ENCODE peak calls at places on chromosomes 11 and 22, in nine cellular contexts. J is astrocyte of the spinal cord, P is breast epithelium, X is neural progenitor cell, T is fibroblast of pulmonary artery, B is left ventricle myocardium inferior, Z is upper lobe of left lung, H is psoas muscle, N is esophagus squamous epithelium. O is an unnamed sample.

GRCh38 chr11:128055576-128056217 is 531.7 kb downstream of the ETS1 start:
- DNase-seq in H (no peak), N (no peak), X (no peak), J (no peak), Z (no peak), B (no peak), T (no peak), P (no peak), O (no peak)

GRCh38 chr11:73335204-73335923 is 27.3 kb downstream of the ARHGEF17 start:
- DNase-seq in P (peak; percentile 85), T (peak; percentile 84), B (peak; percentile 85), H (peak; percentile 82), X (peak; percentile 83), N (no peak), J (peak; percentile 84), Z (peak; percentile 84), O (peak; percentile 84)

GRCh38 chr11:106418786-106419185 is 341.3 kb downstream of the AASDHPPT start:
- DNase-seq in J (no peak), H (no peak), Z (no peak), P (no peak), N (no peak), T (no peak), B (no peak), X (no peak), O (no peak)

GRCh38 chr22:42626431-42626830 is 11.7 kb upstream of the POLDIP3 start:
- DNase-seq in X (no peak), P (no peak), Z (no peak), H (no peak), T (no peak), N (no peak), B (no peak), J (no peak), O (no peak)

GRCh38 chr11:73321342-73322110 is 13.4 kb downstream of the ARHGEF17 start:
- DNase-seq in Z (no peak), H (peak; percentile 55), B (peak; percentile 75), X (no peak), J (peak; percentile 74), P (no peak), N (no peak), T (peak; percentile 70), O (no peak)

GRCh38 chr11:90204832-90205646 is 17.8 kb downstream of the CHORDC1 start:
- DNase-seq in T (peak; percentile 80), N (no peak), Z (no peak), X (peak; percentile 58), J (peak; percentile 68), P (no peak), H (no peak), B (no peak), O (peak; percentile 75)

GRCh38 chr11:9895016-9895415 is 231.1 kb downstream of the SWAP70 start:
- DNase-seq in X (no peak), H (no peak), Z (no peak), P (no peak), J (no peak), N (no peak), B (no peak), T (no peak), O (peak; percentile 88)

GRCh38 chr22:21621891-21622623 is 7.8 kb downstream of the YDJC start:
- DNase-seq in H (no peak), B (no peak), X (no peak), Z (peak; percentile 59), N (no peak), T (no peak), J (no peak), P (no peak), O (peak; percentile 36)

GRCh38 chr11:101436511-101437142 is 147.2 kb downstream of the TRPC6 start:
- DNase-seq in B (no peak), Z (no peak), T (peak; percentile 53), P (no peak), H (no peak), X (peak; percentile 76), J (peak; percentile 47), N (no peak), O (peak; percentile 59)

GRCh38 chr11:96567193-96567592 is 177.4 kb downstream of the JRKL start:
- DNase-seq in J (peak; percentile 36), T (peak; percentile 31), N (no peak), X (peak; percentile 29), B (no peak), P (no peak), Z (no peak), H (no peak), O (peak; percentile 2)

GRCh38 chr22:30968015-30968923 is at the start of gene MORC2:
- DNase-seq in Z (peak; percentile 70), X (no peak), B (no peak), J (peak; percentile 57), H (peak; percentile 69), N (no peak), T (peak; percentile 69), P (no peak), O (no peak)

GRCh38 chr11:73752903-73753302 is 8.0 kb downstream of the RAB6A start:
- DNase-seq in P (no peak), T (no peak), X (peak; percentile 5), Z (peak; percentile 73), B (no peak), J (no peak), H (no peak), N (no peak), O (no peak)

GRCh38 chr22:45211435-45211834 is 29.3 kb downstream of the KIAA0930 start:
- DNase-seq in P (no peak), T (no peak), H (no peak), B (no peak), Z (no peak), N (no peak), J (no peak), X (no peak), O (peak; percentile 84)

GRCh38 chr11:85182437-85183109 is 444.6 kb downstream of the DLG2 start:
- DNase-seq in B (no peak), J (peak; percentile 59), T (peak; percentile 3), P (no peak), H (no peak), N (no peak), X (peak; percentile 65), Z (no peak), O (peak; percentile 45)

GRCh38 chr11:92324890-92325289 is 100.3 kb downstream of the FAT3 start:
- DNase-seq in X (no peak), N (no peak), T (no peak), J (no peak), Z (no peak), B (no peak), H (no peak), P (no peak), O (no peak)

GRCh38 chr11:73393479-73394415 is 17.5 kb downstream of the RELT start:
- DNase-seq in Z (peak; percentile 80), T (peak; percentile 88), P (peak; percentile 78), N (peak; percentile 28), H (peak; percentile 74), J (peak; percentile 85), B (peak; percentile 72), X (peak; percentile 85), O (peak; percentile 80)

GRCh38 chr22:36415415-36416168 is 27.8 kb upstream of the MYH9 start:
- DNase-seq in B (no peak), H (no peak), P (no peak), X (no peak), N (no peak), J (no peak), T (no peak), Z (no peak), O (peak; percentile 16)

GRCh38 chr22:29727248-29727551 is 7.4 kb downstream of the CABP7 start:
- DNase-seq in P (no peak), T (peak; percentile 50), J (no peak), Z (peak; percentile 35), X (peak; percentile 84), N (no peak), H (peak; percentile 58), B (peak; percentile 37), O (peak; percentile 49)

GRCh38 chr11:68302256-68303054 is 9.9 kb upstream of the LRP5 start:
- DNase-seq in P (no peak), Z (no peak), J (peak; percentile 35), B (no peak), X (no peak), N (no peak), H (no peak), T (no peak), O (peak; percentile 65)

GRCh38 chr11:63829823-63830489 is 9.0 kb upstream of the MARK2 start:
- DNase-seq in Z (no peak), B (no peak), H (no peak), J (peak; percentile 26), N (no peak), P (no peak), T (peak; percentile 51), X (peak; percentile 68), O (peak; percentile 46)

GRCh38 chr11:2881076-2881973 is 4.2 kb downstream of the CDKN1C start:
- DNase-seq in X (no peak), N (no peak), B (no peak), Z (no peak), P (no peak), T (no peak), H (no peak), J (no peak), O (no peak)

GRCh38 chr11:36455658-36456111 is 54.4 kb downstream of the TRAF6 start:
- DNase-seq in B (peak; percentile 81), N (peak; percentile 10), H (peak; percentile 81), T (peak; percentile 97), X (peak; percentile 62), J (peak; percentile 100), Z (peak; percentile 37), P (no peak), O (peak; percentile 97)

GRCh38 chr11:116605543-116605942 is 167.2 kb downstream of the BUD13 start:
- DNase-seq in X (peak; percentile 92), Z (no peak), N (no peak), P (peak; percentile 57), T (peak; percentile 36), B (no peak), J (peak; percentile 10), H (no peak), O (peak; percentile 6)
- TF ChIP-seq CTCF in X (peak; percentile 75), Z (no peak), N (no peak), P (no peak), T (peak; percentile 44), B (peak; percentile 51), J (peak; percentile 42), H (no peak), O (no peak)

GRCh38 chr11:33160147-33160546 is 1.1 kb downstream of the CSTF3 start:
- DNase-seq in H (no peak), T (peak; percentile 61), Z (no peak), J (peak; percentile 65), X (peak; percentile 16), B (no peak), P (no peak), N (no peak), O (peak; percentile 58)
- H3K4me3 ChIP-seq in H (peak overlapping the region; percentile 82), T (peak overlapping the region; percentile 99), Z (peak overlapping the region; percentile 77), J (peak overlapping the region; percentile 93), X (peak overlapping the region; percentile 89), B (peak overlapping the region; percentile 87), P (peak overlapping the region; percentile 76), N (peak overlapping the region; percentile 77), O (peak overlapping the region; percentile 68)

GRCh38 chr11:60925685-60926267 is 1.5 kb downstream of the TMEM132A start:
- DNase-seq in B (no peak), X (no peak), J (no peak), Z (no peak), H (no peak), T (peak; percentile 66), P (no peak), N (no peak), O (peak; percentile 71)
- TF ChIP-seq CTCF in B (no peak), X (no peak), J (no peak), Z (no peak), H (no peak), T (no peak), P (no peak), N (no peak), O (no peak)

DNA sequence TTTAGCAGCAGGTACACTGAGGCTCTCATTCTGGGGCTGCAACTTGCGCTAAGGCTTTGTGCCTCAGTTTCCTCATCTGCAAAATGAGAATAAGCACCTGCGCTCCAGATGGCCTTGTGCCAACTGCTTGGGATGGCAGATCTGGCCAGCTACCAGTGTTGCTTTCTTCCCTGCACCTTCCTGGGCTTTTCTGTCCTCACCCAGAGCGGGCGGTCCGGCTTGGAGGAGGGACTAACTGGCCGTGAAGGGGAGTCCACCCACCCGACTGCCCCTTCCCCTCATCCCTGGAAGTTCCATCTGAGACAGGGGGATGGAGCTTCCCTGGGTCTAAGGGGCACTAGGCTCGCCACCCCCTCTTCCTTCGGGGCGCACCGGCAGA is 3.5 kb downstream of the SLC16A8 start:
- DNase-seq in Z (no peak), J (no peak), T (no peak), H (no peak), N (no peak), P (no peak), B (no peak), X (no peak), O (no peak)
- H3K4me3 ChIP-seq in Z (peak overlapping the region; percentile 35), J (no peak overlapping the region), T (no peak overlapping the region), H (peak overlapping the region; percentile 59), N (peak overlapping the region; percentile 63), P (peak overlapping the region; percentile 76), B (peak overlapping the region; percentile 65), X (no peak overlapping the region), O (no peak overlapping the region)